ENCODE peak calls at places on chromosomes 5 and 9, in seven cellular contexts. K is H1, X is IMR-90, E is H9, W is neuronal stem cell, G is mesenchymal stem cell, O is trophoblast cell. M is an unnamed sample.

GRCh38 chr9:10705383-10705782 is 92.6 kb upstream of the PTPRD start:
- DNase-seq in X (no peak), W (no peak), E (no peak), K (no peak), G (no peak), O (no peak), M (no peak)

GRCh38 chr9:14441976-14442651 is 128.2 kb upstream of the NFIB start:
- DNase-seq in O (peak), G (no peak), X (peak), E (peak), W (no peak), K (no peak), M (peak)

GRCh38 chr5:135029468-135030122 is 4.4 kb downstream of the PITX1 start:
- DNase-seq in G (no peak), O (no peak), K (no peak), X (no peak), W (no peak), E (no peak), M (no peak)

GRCh38 chr5:137666901-137667300 is 69.0 kb downstream of the KLHL3 start:
- DNase-seq in G (no peak), X (no peak), W (no peak), O (no peak), K (no peak), E (no peak), M (no peak)

GRCh38 chr9:134412298-134412711 is 86.0 kb downstream of the RXRA start:
- DNase-seq in X (no peak), O (peak), W (no peak), E (no peak), K (no peak), G (no peak), M (peak)

GRCh38 chr5:179313849-179314521 is 31.3 kb downstream of the ADAMTS2 start:
- DNase-seq in G (no peak), E (no peak), X (peak), W (no peak), O (no peak), K (no peak), M (no peak)

GRCh38 chr5:151063136-151063544 is 17.7 kb downstream of the TNIP1 start:
- DNase-seq in K (no peak), X (peak), W (no peak), E (no peak), O (peak), G (peak), M (no peak)

GRCh38 chr5:108727154-108727638 is 20.5 kb upstream of the FER start:
- DNase-seq in G (no peak), O (peak), E (no peak), W (no peak), X (peak), K (no peak), M (no peak)

GRCh38 chr5:34687269-34688011 is 31.3 kb downstream of the RAI14 start:
- DNase-seq in X (peak), W (no peak), E (no peak), O (peak), G (peak), K (no peak), M (no peak)

GRCh38 chr5:34663771-34664496 is 7.8 kb downstream of the RAI14 start:
- DNase-seq in X (no peak), O (no peak), E (no peak), G (no peak), K (no peak), W (no peak), M (no peak)

GRCh38 chr9:91301161-91301560 is 60.6 kb downstream of the AUH start:
- DNase-seq in W (no peak), X (peak), G (no peak), K (no peak), O (peak), E (no peak), M (no peak)

GRCh38 chr5:160030631-160031377 is 21.9 kb downstream of the TTC1 start:
- DNase-seq in O (no peak), E (no peak), G (peak), X (peak), K (no peak), W (no peak), M (peak)

GRCh38 chr5:115246361-115246991 is 16.2 kb downstream of the PGGT1B start:
- DNase-seq in W (peak), X (peak), O (peak), G (peak), E (no peak), K (no peak), M (peak)

GRCh38 chr5:19777363-19777762 is 210.6 kb downstream of the CDH18 start:
- DNase-seq in O (peak), K (no peak), E (no peak), G (no peak), X (no peak), W (no peak), M (peak)

GRCh38 chr5:159768243-159768642 is 148.0 kb upstream of the ADRA1B start:
- DNase-seq in X (peak), K (no peak), G (no peak), W (peak), E (peak), O (no peak), M (peak)

GRCh38 chr9:92790542-92791527 is 26.2 kb upstream of the BICD2 start:
- DNase-seq in O (peak), W (peak), G (peak), E (peak), K (no peak), X (peak), M (peak)

GRCh38 chr5:179266291-179267070 is 78.8 kb downstream of the ADAMTS2 start:
- DNase-seq in X (no peak), W (no peak), G (no peak), O (peak), K (no peak), E (no peak), M (no peak)

GRCh38 chr9:106921341-106921899 is 58.5 kb downstream of the ZNF462 start:
- DNase-seq in E (no peak), G (peak), X (peak), K (no peak), O (peak), W (peak), M (peak)

GRCh38 chr9:121885345-121885901 is 207.7 kb downstream of the TTLL11 start:
- DNase-seq in W (no peak), G (peak), O (no peak), X (peak), E (no peak), K (no peak), M (no peak)

GRCh38 chr5:127313847-127314473 is 23.4 kb downstream of the MEGF10 start:
- DNase-seq in K (no peak), O (peak), W (no peak), X (peak), G (peak), E (peak), M (peak)

GRCh38 chr5:61641748-61642565 is 309.9 kb downstream of the ZSWIM6 start:
- DNase-seq in X (no peak), E (no peak), G (no peak), O (no peak), K (no peak), W (no peak), M (no peak)

GRCh38 chr5:172043822-172044221 is 37.4 kb upstream of the FBXW11 start:
- DNase-seq in G (no peak), X (no peak), W (no peak), O (no peak), K (no peak), E (no peak), M (no peak)

GRCh38 chr9:95157491-95158151 is 159.9 kb downstream of the FANCC start:
- DNase-seq in K (no peak), G (peak), E (no peak), O (no peak), W (no peak), X (peak), M (no peak)

GRCh38 chr9:108834959-108835696 is 20.7 kb downstream of the ACTL7B start:
- DNase-seq in G (no peak), W (no peak), O (no peak), K (no peak), E (no peak), X (no peak), M (no peak)

GRCh38 chr9:20524776-20525175 is 97.5 kb downstream of the MLLT3 start:
- DNase-seq in G (no peak), X (no peak), K (peak), E (peak), W (no peak), O (no peak), M (peak)

GRCh38 chr9:13719410-13719809 is 439.9 kb upstream of the MPDZ start:
- DNase-seq in X (peak), O (no peak), W (no peak), G (no peak), E (no peak), K (no peak), M (no peak)

GRCh38 chr9:70563437-70564204 is 149.2 kb upstream of the KLF9 start:
- DNase-seq in K (no peak), X (peak), W (no peak), E (no peak), O (peak), G (peak), M (no peak)

GRCh38 chr5:162282191-162282590 is 214.6 kb downstream of the GABRG2 start:
- DNase-seq in G (no peak), K (no peak), O (no peak), W (no peak), X (no peak), E (no peak), M (peak)

GRCh38 chr5:6904822-6905221 is 191.6 kb downstream of the TENT4A start:
- DNase-seq in W (no peak), K (no peak), E (no peak), O (no peak), G (no peak), X (no peak), M (no peak)

GRCh38 chr5:6903934-6904333 is 190.7 kb downstream of the TENT4A start:
- DNase-seq in G (no peak), K (no peak), X (no peak), O (no peak), E (no peak), W (no peak), M (no peak)

GRCh38 chr5:6905883-6906282 is 192.7 kb downstream of the TENT4A start:
- DNase-seq in K (no peak), O (peak), X (no peak), W (no peak), G (no peak), E (no peak), M (peak)

GRCh38 chr5:6905423-6905822 is 192.2 kb downstream of the TENT4A start:
- DNase-seq in G (no peak), O (no peak), E (no peak), K (no peak), X (no peak), W (no peak), M (no peak)

GRCh38 chr5:6907320-6907918 is 194.2 kb downstream of the TENT4A start:
- DNase-seq in O (no peak), G (no peak), W (no peak), X (no peak), E (no peak), K (no peak), M (peak)
- H3K23ac ChIP-seq in O (no peak), G (no peak), W (no peak), X (no peak), E (no peak), K (no peak), M (no peak)

DNA sequence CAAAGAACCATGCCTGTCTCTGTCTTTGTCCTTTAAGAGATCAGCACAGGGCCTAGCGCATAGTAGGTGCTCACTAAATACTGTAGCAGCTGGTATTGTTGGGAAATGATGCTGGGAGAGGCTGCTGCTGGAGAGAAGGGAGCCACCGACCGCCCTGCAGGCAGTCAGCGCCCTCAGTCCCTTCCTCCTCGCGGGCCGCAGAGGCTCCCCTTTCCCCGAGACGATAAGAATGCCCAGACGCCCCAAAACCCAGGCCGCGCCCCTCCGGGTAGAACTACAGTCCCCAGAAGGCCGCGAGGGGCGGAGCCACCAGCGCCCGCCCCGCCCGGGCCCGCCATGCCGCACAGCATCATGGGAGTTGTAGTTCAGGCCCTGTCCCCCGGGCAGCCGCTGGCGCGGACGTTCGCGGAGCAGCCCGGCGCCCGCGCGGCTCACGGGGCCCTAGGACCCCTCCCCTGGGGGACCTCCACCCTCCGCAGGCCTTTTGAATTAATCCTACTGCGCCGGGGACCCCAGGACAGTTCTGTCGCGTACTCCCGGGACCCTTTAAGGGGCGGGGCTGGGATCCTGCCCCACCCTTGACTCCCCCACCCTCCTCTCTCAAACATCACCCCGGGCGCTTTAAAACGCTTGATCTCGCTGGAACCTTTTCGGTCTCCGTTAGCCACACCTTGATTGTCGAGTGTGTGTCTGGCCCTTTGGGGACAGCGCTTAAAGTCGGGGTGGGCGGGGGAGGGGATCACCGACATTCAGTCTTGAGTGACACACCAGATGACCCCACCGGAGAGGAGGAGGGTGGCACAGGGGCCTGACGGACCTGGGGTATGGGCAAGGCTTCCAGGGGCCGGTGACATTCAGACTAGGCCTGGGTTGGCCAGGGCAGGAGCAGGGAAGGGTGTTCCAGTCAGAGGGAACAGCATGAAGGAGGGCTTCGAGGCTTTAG is 24.8 kb upstream of the IER5L start:
- DNase-seq in K (no peak), X (peak), O (peak), G (peak), E (peak), W (peak), M (peak)
- H3K9ac ChIP-seq in K (no peak), X (peak), O (no peak), G (peak), E (no peak), W (no peak), M (peak)

GRCh38 chr9:125630436-125630835 is 76.6 kb downstream of the MAPKAP1 start:
- DNase-seq in G (no peak), X (no peak), E (no peak), W (no peak), K (no peak), O (peak), M (no peak)
- H3K23ac ChIP-seq in G (no peak), X (no peak), E (no peak), W (no peak), K (no peak), O (no peak), M (no peak)

GRCh38 chr5:17123785-17124184 is 93.6 kb upstream of the BASP1 start:
- DNase-seq in W (no peak), O (no peak), K (no peak), X (no peak), G (no peak), E (no peak), M (no peak)

GRCh38 chr5:17129093-17129492 is 88.3 kb upstream of the BASP1 start:
- DNase-seq in W (no peak), K (no peak), O (no peak), G (peak), X (no peak), E (no peak), M (no peak)

GRCh38 chr5:17123010-17123409 is 94.4 kb upstream of the BASP1 start:
- DNase-seq in K (no peak), O (peak), E (no peak), X (no peak), G (peak), W (no peak), M (no peak)

GRCh38 chr5:17132444-17133083 is 84.9 kb upstream of the BASP1 start:
- DNase-seq in X (peak), K (no peak), O (peak), E (no peak), W (no peak), G (peak), M (peak)

GRCh38 chr5:17127743-17128231 is 89.6 kb upstream of the BASP1 start:
- DNase-seq in K (no peak), X (peak), E (no peak), G (peak), O (peak), W (no peak), M (no peak)
- H3K9ac ChIP-seq in K (no peak), X (no peak), E (no peak), G (no peak), O (no peak), W (no peak), M (no peak)

GRCh38 chr9:114461468-114461867 is 43.8 kb downstream of the WHRN start:
- DNase-seq in O (no peak), X (no peak), K (no peak), G (no peak), W (no peak), E (peak), M (no peak)
- H3K23ac ChIP-seq in O (no peak), X (no peak), K (no peak), G (no peak), W (no peak), E (no peak), M (no peak)

GRCh38 chr5:93267276-93267675 is 313.7 kb downstream of the NR2F1-AS1 start:
- DNase-seq in X (no peak), E (no peak), O (no peak), G (no peak), W (no peak), K (no peak), M (no peak)
- H3K9ac ChIP-seq in X (no peak), E (no peak), O (no peak), G (no peak), W (no peak), K (no peak), M (no peak)